ENCODE peak calls at places on chromosomes 16 and 17, in seven cellular contexts. One of them, this sample, is unnamed.

GRCh38 chr17:59505610-59506276 is 59.7 kb upstream of the DHX40 start:
- DNase-seq in lower leg skin: no peak
- DNase-seq in cardiac muscle cell: no peak
- DNase-seq in tibial nerve: no peak
- DNase-seq in HepG2: peak; percentile 65
- DNase-seq in esophagus muscularis mucosa: no peak
- DNase-seq in CD8-positive, alpha-beta T cell: no peak
- DNase-seq in this sample: no peak

GRCh38 chr17:77644981-77645380 is 313.5 kb upstream of the TNRC6C start:
- DNase-seq in lower leg skin: no peak
- DNase-seq in cardiac muscle cell: no peak
- DNase-seq in tibial nerve: no peak
- DNase-seq in HepG2: no peak
- DNase-seq in esophagus muscularis mucosa: no peak
- DNase-seq in CD8-positive, alpha-beta T cell: peak; percentile 16
- DNase-seq in this sample: peak; percentile 22

GRCh38 chr17:62637809-62638208 is 10.3 kb downstream of the MRC2 start:
- DNase-seq in lower leg skin: no peak
- DNase-seq in cardiac muscle cell: no peak
- DNase-seq in tibial nerve: no peak
- DNase-seq in HepG2: no peak
- DNase-seq in esophagus muscularis mucosa: no peak
- DNase-seq in CD8-positive, alpha-beta T cell: no peak
- DNase-seq in this sample: no peak

GRCh38 chr17:61470530-61471136 is 18.4 kb downstream of the TBX4 start:
- DNase-seq in lower leg skin: no peak
- DNase-seq in cardiac muscle cell: no peak
- DNase-seq in tibial nerve: no peak
- DNase-seq in HepG2: no peak
- DNase-seq in esophagus muscularis mucosa: no peak
- DNase-seq in CD8-positive, alpha-beta T cell: no peak
- DNase-seq in this sample: no peak

GRCh38 chr16:87305505-87306391 is 11.4 kb downstream of the C16orf95 start:
- DNase-seq in lower leg skin: no peak
- DNase-seq in cardiac muscle cell: no peak
- DNase-seq in tibial nerve: no peak
- DNase-seq in HepG2: no peak
- DNase-seq in esophagus muscularis mucosa: no peak
- DNase-seq in CD8-positive, alpha-beta T cell: no peak
- DNase-seq in this sample: no peak

GRCh38 chr16:78984324-78984723 is 616.2 kb downstream of the MAF start:
- DNase-seq in lower leg skin: no peak
- DNase-seq in cardiac muscle cell: no peak
- DNase-seq in tibial nerve: no peak
- DNase-seq in HepG2: no peak
- DNase-seq in esophagus muscularis mucosa: no peak
- DNase-seq in CD8-positive, alpha-beta T cell: no peak
- DNase-seq in this sample: no peak

GRCh38 chr17:6639651-6640535 is 618 bp downstream of the KIAA0753 start:
- DNase-seq in lower leg skin: no peak
- DNase-seq in cardiac muscle cell: peak; percentile 66
- DNase-seq in tibial nerve: no peak
- DNase-seq in HepG2: no peak
- DNase-seq in esophagus muscularis mucosa: no peak
- DNase-seq in CD8-positive, alpha-beta T cell: no peak
- DNase-seq in this sample: peak; percentile 63

GRCh38 chr16:19549688-19550087 is 5.8 kb upstream of the VPS35L start:
- DNase-seq in lower leg skin: no peak
- DNase-seq in cardiac muscle cell: no peak
- DNase-seq in tibial nerve: no peak
- DNase-seq in HepG2: no peak
- DNase-seq in esophagus muscularis mucosa: no peak
- DNase-seq in CD8-positive, alpha-beta T cell: no peak
- DNase-seq in this sample: no peak

GRCh38 chr16:83344014-83344413 is 463.8 kb upstream of the HSBP1 start:
- DNase-seq in lower leg skin: no peak
- DNase-seq in cardiac muscle cell: no peak
- DNase-seq in tibial nerve: no peak
- DNase-seq in HepG2: no peak
- DNase-seq in esophagus muscularis mucosa: no peak
- DNase-seq in CD8-positive, alpha-beta T cell: no peak
- DNase-seq in this sample: no peak

GRCh38 chr17:63447688-63448005 is 1.5 kb upstream of the CYB561 start:
- DNase-seq in lower leg skin: no peak
- DNase-seq in cardiac muscle cell: no peak
- DNase-seq in tibial nerve: no peak
- DNase-seq in HepG2: no peak
- DNase-seq in esophagus muscularis mucosa: no peak
- DNase-seq in CD8-positive, alpha-beta T cell: no peak
- DNase-seq in this sample: no peak

GRCh38 chr17:77344038-77344437 is 203.3 kb downstream of the SEC14L1 start:
- DNase-seq in lower leg skin: no peak
- DNase-seq in cardiac muscle cell: no peak
- DNase-seq in tibial nerve: no peak
- DNase-seq in HepG2: no peak
- DNase-seq in esophagus muscularis mucosa: no peak
- DNase-seq in CD8-positive, alpha-beta T cell: no peak
- DNase-seq in this sample: no peak

GRCh38 chr16:7518158-7518557 is 185.5 kb downstream of the RBFOX1 start:
- DNase-seq in lower leg skin: no peak
- DNase-seq in cardiac muscle cell: no peak
- DNase-seq in tibial nerve: no peak
- DNase-seq in HepG2: no peak
- DNase-seq in esophagus muscularis mucosa: no peak
- DNase-seq in CD8-positive, alpha-beta T cell: no peak
- DNase-seq in this sample: no peak

GRCh38 chr16:68719993-68720489 is 17.1 kb upstream of the CDH1 start:
- DNase-seq in lower leg skin: no peak
- DNase-seq in cardiac muscle cell: no peak
- DNase-seq in tibial nerve: no peak
- DNase-seq in HepG2: no peak
- DNase-seq in esophagus muscularis mucosa: no peak
- DNase-seq in CD8-positive, alpha-beta T cell: no peak
- DNase-seq in this sample: no peak

GRCh38 chr16:83328936-83329335 is 478.8 kb upstream of the HSBP1 start:
- DNase-seq in lower leg skin: no peak
- DNase-seq in cardiac muscle cell: no peak
- DNase-seq in tibial nerve: no peak
- DNase-seq in HepG2: no peak
- DNase-seq in esophagus muscularis mucosa: no peak
- DNase-seq in CD8-positive, alpha-beta T cell: no peak
- DNase-seq in this sample: no peak

GRCh38 chr16:80369559-80369958 is 171.2 kb upstream of the DYNLRB2 start:
- DNase-seq in lower leg skin: peak; percentile 21
- DNase-seq in cardiac muscle cell: peak; percentile 58
- DNase-seq in tibial nerve: no peak
- DNase-seq in HepG2: peak; percentile 23
- DNase-seq in esophagus muscularis mucosa: peak; percentile 88
- DNase-seq in CD8-positive, alpha-beta T cell: no peak
- DNase-seq in this sample: peak; percentile 54

GRCh38 chr17:29241015-29241963 is 5.4 kb upstream of the CRYBA1 start:
- DNase-seq in lower leg skin: no peak
- DNase-seq in cardiac muscle cell: no peak
- DNase-seq in tibial nerve: no peak
- DNase-seq in HepG2: peak; percentile 83
- DNase-seq in esophagus muscularis mucosa: peak; percentile 90
- DNase-seq in CD8-positive, alpha-beta T cell: no peak
- DNase-seq in this sample: peak; percentile 6

GRCh38 chr17:50596191-50597037 is 35.9 kb downstream of the CACNA1G start:
- DNase-seq in lower leg skin: no peak
- DNase-seq in cardiac muscle cell: no peak
- DNase-seq in tibial nerve: no peak
- DNase-seq in HepG2: no peak
- DNase-seq in esophagus muscularis mucosa: no peak
- DNase-seq in CD8-positive, alpha-beta T cell: no peak
- DNase-seq in this sample: peak; percentile 69

GRCh38 chr16:56115817-56116576 is 75.3 kb upstream of the GNAO1 start:
- DNase-seq in lower leg skin: no peak
- DNase-seq in cardiac muscle cell: no peak
- DNase-seq in tibial nerve: no peak
- DNase-seq in HepG2: no peak
- DNase-seq in esophagus muscularis mucosa: no peak
- DNase-seq in CD8-positive, alpha-beta T cell: no peak
- DNase-seq in this sample: no peak

GRCh38 chr16:67349172-67349571 is 22.6 kb downstream of the LRRC36 start:
- DNase-seq in lower leg skin: no peak
- DNase-seq in cardiac muscle cell: no peak
- DNase-seq in tibial nerve: no peak
- DNase-seq in HepG2: peak; percentile 53
- DNase-seq in esophagus muscularis mucosa: no peak
- DNase-seq in CD8-positive, alpha-beta T cell: no peak
- DNase-seq in this sample: no peak
- TF ChIP-seq CTCF in lower leg skin: no peak
- TF ChIP-seq CTCF in cardiac muscle cell: peak; percentile 40
- TF ChIP-seq CTCF in tibial nerve: peak; percentile 35
- TF ChIP-seq CTCF in HepG2: peak; percentile 45
- TF ChIP-seq CTCF in esophagus muscularis mucosa: peak; percentile 37
- TF ChIP-seq CTCF in CD8-positive, alpha-beta T cell: peak; percentile 38
- TF ChIP-seq CTCF in this sample: peak; percentile 36

GRCh38 chr17:56896217-56896967 is 17.5 kb downstream of the TRIM25 start:
- DNase-seq in lower leg skin: no peak
- DNase-seq in cardiac muscle cell: no peak
- DNase-seq in tibial nerve: no peak
- DNase-seq in HepG2: no peak
- DNase-seq in esophagus muscularis mucosa: no peak
- DNase-seq in CD8-positive, alpha-beta T cell: no peak
- DNase-seq in this sample: no peak

GRCh38 chr17:56899403-56899802 is 14.4 kb downstream of the TRIM25 start:
- DNase-seq in lower leg skin: no peak
- DNase-seq in cardiac muscle cell: no peak
- DNase-seq in tibial nerve: no peak
- DNase-seq in HepG2: no peak
- DNase-seq in esophagus muscularis mucosa: no peak
- DNase-seq in CD8-positive, alpha-beta T cell: no peak
- DNase-seq in this sample: no peak

GRCh38 chr17:56896968-56897359 is 16.9 kb downstream of the TRIM25 start:
- DNase-seq in lower leg skin: no peak
- DNase-seq in cardiac muscle cell: no peak
- DNase-seq in tibial nerve: no peak
- DNase-seq in HepG2: no peak
- DNase-seq in esophagus muscularis mucosa: no peak
- DNase-seq in CD8-positive, alpha-beta T cell: no peak
- DNase-seq in this sample: no peak

GRCh38 chr17:56898874-56899273 is 15.0 kb downstream of the TRIM25 start:
- DNase-seq in lower leg skin: no peak
- DNase-seq in cardiac muscle cell: no peak
- DNase-seq in tibial nerve: no peak
- DNase-seq in HepG2: no peak
- DNase-seq in esophagus muscularis mucosa: no peak
- DNase-seq in CD8-positive, alpha-beta T cell: no peak
- DNase-seq in this sample: peak; percentile 20

DNA sequence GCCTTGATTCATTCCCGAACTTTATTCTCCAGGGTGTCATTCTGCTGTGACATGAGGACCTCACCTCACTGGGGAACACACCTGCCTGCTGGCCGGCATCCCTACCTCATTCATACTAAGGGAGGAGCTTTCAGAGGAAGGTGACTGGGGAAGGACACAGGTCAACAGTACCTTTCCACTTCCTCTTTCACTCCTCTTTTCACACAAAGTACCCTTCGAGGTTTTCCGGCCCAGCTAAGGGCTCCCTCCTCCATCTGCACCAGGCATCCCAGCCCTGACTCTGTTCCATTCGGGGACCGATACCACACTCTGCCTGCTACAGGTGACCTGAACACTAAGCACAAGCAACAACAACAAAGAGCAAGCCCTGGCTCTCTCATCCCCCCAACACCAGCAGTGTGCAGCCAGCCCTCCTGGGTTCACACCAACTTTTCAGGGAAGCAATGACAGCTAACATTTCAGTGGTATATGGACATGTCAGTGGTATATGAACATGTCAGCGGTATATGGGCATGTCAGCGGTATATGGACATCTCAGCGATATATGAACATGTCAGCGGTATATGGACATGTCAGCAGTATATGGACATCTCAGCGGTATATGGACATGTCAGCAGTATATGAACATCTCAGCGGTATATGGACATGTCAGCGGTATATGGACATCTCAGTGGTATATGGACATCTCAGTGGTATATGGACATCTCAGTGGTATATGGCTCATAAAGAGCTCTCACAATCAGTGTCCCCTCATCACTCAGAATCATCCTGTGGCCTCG is 16.0 kb downstream of the TRIM25 start:
- DNase-seq in lower leg skin: no peak
- DNase-seq in cardiac muscle cell: no peak
- DNase-seq in tibial nerve: no peak
- DNase-seq in HepG2: no peak
- DNase-seq in esophagus muscularis mucosa: no peak
- DNase-seq in CD8-positive, alpha-beta T cell: no peak
- DNase-seq in this sample: no peak
- TF ChIP-seq CTCF in lower leg skin: no peak
- TF ChIP-seq CTCF in cardiac muscle cell: no peak
- TF ChIP-seq CTCF in tibial nerve: no peak
- TF ChIP-seq CTCF in HepG2: no peak
- TF ChIP-seq CTCF in esophagus muscularis mucosa: no peak
- TF ChIP-seq CTCF in CD8-positive, alpha-beta T cell: no peak
- TF ChIP-seq CTCF in this sample: no peak

GRCh38 chr17:17739388-17740066 is 58.3 kb downstream of the RAI1 start:
- DNase-seq in lower leg skin: no peak
- DNase-seq in cardiac muscle cell: no peak
- DNase-seq in tibial nerve: no peak
- DNase-seq in HepG2: no peak
- DNase-seq in esophagus muscularis mucosa: no peak
- DNase-seq in CD8-positive, alpha-beta T cell: no peak
- DNase-seq in this sample: no peak
- TF ChIP-seq CTCF in lower leg skin: no peak
- TF ChIP-seq CTCF in cardiac muscle cell: no peak
- TF ChIP-seq CTCF in tibial nerve: no peak
- TF ChIP-seq CTCF in HepG2: peak; percentile 8
- TF ChIP-seq CTCF in esophagus muscularis mucosa: no peak
- TF ChIP-seq CTCF in CD8-positive, alpha-beta T cell: no peak
- TF ChIP-seq CTCF in this sample: no peak

GRCh38 chr16:50670476-50670875 is 10.6 kb downstream of the SNX20 start:
- DNase-seq in lower leg skin: no peak
- DNase-seq in cardiac muscle cell: no peak
- DNase-seq in tibial nerve: no peak
- DNase-seq in HepG2: no peak
- DNase-seq in esophagus muscularis mucosa: no peak
- DNase-seq in CD8-positive, alpha-beta T cell: no peak
- DNase-seq in this sample: no peak
- TF ChIP-seq CTCF in lower leg skin: no peak
- TF ChIP-seq CTCF in cardiac muscle cell: no peak
- TF ChIP-seq CTCF in tibial nerve: no peak
- TF ChIP-seq CTCF in HepG2: no peak
- TF ChIP-seq CTCF in esophagus muscularis mucosa: no peak
- TF ChIP-seq CTCF in CD8-positive, alpha-beta T cell: no peak
- TF ChIP-seq CTCF in this sample: no peak

GRCh38 chr16:12719972-12720371 is 83.7 kb downstream of the CPPED1 start:
- DNase-seq in lower leg skin: no peak
- DNase-seq in cardiac muscle cell: no peak
- DNase-seq in tibial nerve: no peak
- DNase-seq in HepG2: no peak
- DNase-seq in esophagus muscularis mucosa: no peak
- DNase-seq in CD8-positive, alpha-beta T cell: no peak
- DNase-seq in this sample: no peak
- TF ChIP-seq CTCF in lower leg skin: no peak
- TF ChIP-seq CTCF in cardiac muscle cell: no peak
- TF ChIP-seq CTCF in tibial nerve: no peak
- TF ChIP-seq CTCF in HepG2: peak; percentile 9
- TF ChIP-seq CTCF in esophagus muscularis mucosa: no peak
- TF ChIP-seq CTCF in CD8-positive, alpha-beta T cell: no peak
- TF ChIP-seq CTCF in this sample: no peak

This sample was measured in nephron progenitor cell.